ENCODE peak calls at places on chromosomes 11 and 22, in four cellular contexts. One of them, this sample, is unnamed.

GRCh38 chr22:20741634-20742581 is 32.0 kb upstream of the SERPIND1 start:
- DNase-seq in K562: peak
- DNase-seq in HepG2: peak
- DNase-seq in GM12878: no peak
- DNase-seq in this sample: peak

GRCh38 chr11:34154059-34154875 is 48.8 kb downstream of the NAT10 start:
- DNase-seq in K562: no peak
- DNase-seq in HepG2: no peak
- DNase-seq in GM12878: peak
- DNase-seq in this sample: no peak

GRCh38 chr11:28104425-28104824 is 3.5 kb downstream of the KIF18A start:
- DNase-seq in K562: no peak
- DNase-seq in HepG2: no peak
- DNase-seq in GM12878: no peak
- DNase-seq in this sample: no peak

GRCh38 chr22:22565991-22566390 is 6.9 kb upstream of the PRAME start:
- DNase-seq in K562: no peak
- DNase-seq in HepG2: no peak
- DNase-seq in GM12878: no peak
- DNase-seq in this sample: no peak

GRCh38 chr22:35046744-35047462 is 19.1 kb upstream of the ISX start:
- DNase-seq in K562: no peak
- DNase-seq in HepG2: no peak
- DNase-seq in GM12878: no peak
- DNase-seq in this sample: no peak

GRCh38 chr11:29629281-29629680 is 387.5 kb downstream of the KCNA4 start:
- DNase-seq in K562: no peak
- DNase-seq in HepG2: no peak
- DNase-seq in GM12878: no peak
- DNase-seq in this sample: no peak

GRCh38 chr22:17980013-17980510 is 44.3 kb downstream of the MICAL3 start:
- DNase-seq in K562: no peak
- DNase-seq in HepG2: no peak
- DNase-seq in GM12878: no peak
- DNase-seq in this sample: no peak

GRCh38 chr22:23184764-23185113 is 4.4 kb downstream of the BCR start:
- DNase-seq in K562: no peak
- DNase-seq in HepG2: no peak
- DNase-seq in GM12878: no peak
- DNase-seq in this sample: no peak

GRCh38 chr22:45917146-45917545 is 59.8 kb downstream of the WNT7B start:
- DNase-seq in K562: no peak
- DNase-seq in HepG2: no peak
- DNase-seq in GM12878: no peak
- DNase-seq in this sample: no peak

GRCh38 chr11:6440906-6441358 is at the start of gene HPX:
- DNase-seq in K562: no peak
- DNase-seq in HepG2: peak
- DNase-seq in GM12878: no peak
- DNase-seq in this sample: no peak

GRCh38 chr11:9774591-9775392 is 110.9 kb downstream of the SWAP70 start:
- DNase-seq in K562: no peak
- DNase-seq in HepG2: no peak
- DNase-seq in GM12878: no peak
- DNase-seq in this sample: no peak

GRCh38 chr11:5420993-5421392 is 918 bp upstream of the OR51Q1 start:
- DNase-seq in K562: no peak
- DNase-seq in HepG2: no peak
- DNase-seq in GM12878: no peak
- DNase-seq in this sample: no peak

GRCh38 chr11:69662021-69662698 is 13.0 kb downstream of the LTO1 start:
- DNase-seq in K562: no peak
- DNase-seq in HepG2: no peak
- DNase-seq in GM12878: no peak
- DNase-seq in this sample: peak

GRCh38 chr22:47171441-47172221 is 409.2 kb downstream of the TBC1D22A start:
- DNase-seq in K562: no peak
- DNase-seq in HepG2: no peak
- DNase-seq in GM12878: no peak
- DNase-seq in this sample: no peak

GRCh38 chr22:26394787-26395186 is 34.3 kb upstream of the ASPHD2 start:
- DNase-seq in K562: no peak
- DNase-seq in HepG2: no peak
- DNase-seq in GM12878: no peak
- DNase-seq in this sample: no peak

GRCh38 chr11:45145421-45146071 is 893 bp upstream of the PRDM11 start:
- DNase-seq in K562: peak
- DNase-seq in HepG2: no peak
- DNase-seq in GM12878: no peak
- DNase-seq in this sample: no peak

GRCh38 chr11:95494856-95495255 is 263.9 kb upstream of the SESN3 start:
- DNase-seq in K562: no peak
- DNase-seq in HepG2: no peak
- DNase-seq in GM12878: no peak
- DNase-seq in this sample: no peak

GRCh38 chr11:1870721-1871466 is 18.0 kb downstream of the LSP1 start:
- DNase-seq in K562: no peak
- DNase-seq in HepG2: no peak
- DNase-seq in GM12878: no peak
- DNase-seq in this sample: no peak

GRCh38 chr11:19349340-19350025 is 108.7 kb upstream of the E2F8 start:
- DNase-seq in K562: no peak
- DNase-seq in HepG2: no peak
- DNase-seq in GM12878: no peak
- DNase-seq in this sample: no peak

GRCh38 chr11:76602431-76602861 is 68.1 kb downstream of the LRRC32 start:
- DNase-seq in K562: no peak
- DNase-seq in HepG2: no peak
- DNase-seq in GM12878: no peak
- DNase-seq in this sample: peak

GRCh38 chr11:112163875-112164521 is at the start of gene IL18:
- DNase-seq in K562: peak
- DNase-seq in HepG2: no peak
- DNase-seq in GM12878: no peak
- DNase-seq in this sample: no peak

GRCh38 chr11:11482726-11483125 is 129.7 kb upstream of the CSNK2A3 start:
- DNase-seq in K562: no peak
- DNase-seq in HepG2: no peak
- DNase-seq in GM12878: no peak
- DNase-seq in this sample: no peak

GRCh38 chr22:35191412-35191811 is 65.9 kb upstream of the HMGXB4 start:
- DNase-seq in K562: no peak
- DNase-seq in HepG2: peak
- DNase-seq in GM12878: no peak
- DNase-seq in this sample: no peak

GRCh38 chr11:27212248-27212780 is 150.7 kb downstream of the CCDC34 start:
- DNase-seq in K562: no peak
- DNase-seq in HepG2: no peak
- DNase-seq in GM12878: no peak
- DNase-seq in this sample: no peak

DNA sequence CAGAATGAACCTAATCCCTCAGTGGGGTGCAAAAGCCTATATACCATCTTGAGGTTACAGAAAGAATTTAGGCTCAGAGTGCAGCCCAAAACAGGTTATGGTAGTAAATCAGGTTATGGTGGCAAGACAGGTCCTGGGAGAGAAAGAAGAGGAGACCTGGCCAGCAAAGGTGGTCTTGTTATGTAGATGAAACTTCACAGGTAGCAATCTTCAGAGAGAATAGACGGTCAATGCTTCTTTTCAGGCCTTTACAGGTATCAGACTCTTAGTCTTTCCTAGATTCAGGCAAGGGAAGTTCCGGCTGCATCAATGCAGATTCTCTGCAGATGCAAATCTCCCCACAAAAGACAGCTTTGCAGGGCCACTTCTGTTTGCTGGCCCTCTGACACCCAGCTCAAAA is 45.8 kb upstream of the SORL1 start:
- DNase-seq in K562: no peak
- DNase-seq in HepG2: no peak
- DNase-seq in GM12878: no peak
- DNase-seq in this sample: no peak
- TF ChIP-seq FOXM1 in K562: no peak
- TF ChIP-seq FOXM1 in HepG2: no peak
- TF ChIP-seq FOXM1 in GM12878: no peak
- TF ChIP-seq FOXM1 in this sample: no peak

GRCh38 chr11:128625316-128625715 is 38.0 kb upstream of the ETS1 start:
- DNase-seq in K562: no peak
- DNase-seq in HepG2: no peak
- DNase-seq in GM12878: no peak
- DNase-seq in this sample: no peak
- H3K27ac ChIP-seq in K562: no peak
- H3K27ac ChIP-seq in HepG2: no peak
- H3K27ac ChIP-seq in GM12878: peak
- H3K27ac ChIP-seq in this sample: no peak

GRCh38 chr11:20399498-20399897 is 12.0 kb downstream of the PRMT3 start:
- DNase-seq in K562: no peak
- DNase-seq in HepG2: no peak
- DNase-seq in GM12878: no peak
- DNase-seq in this sample: no peak

GRCh38 chr11:20403059-20403458 is 15.5 kb downstream of the PRMT3 start:
- DNase-seq in K562: no peak
- DNase-seq in HepG2: no peak
- DNase-seq in GM12878: no peak
- DNase-seq in this sample: no peak

GRCh38 chr11:20397281-20397680 is 9.8 kb downstream of the PRMT3 start:
- DNase-seq in K562: peak
- DNase-seq in HepG2: peak
- DNase-seq in GM12878: no peak
- DNase-seq in this sample: peak
- TF ChIP-seq FOXM1 in K562: no peak
- TF ChIP-seq FOXM1 in HepG2: no peak
- TF ChIP-seq FOXM1 in GM12878: no peak
- TF ChIP-seq FOXM1 in this sample: no peak

DNA sequence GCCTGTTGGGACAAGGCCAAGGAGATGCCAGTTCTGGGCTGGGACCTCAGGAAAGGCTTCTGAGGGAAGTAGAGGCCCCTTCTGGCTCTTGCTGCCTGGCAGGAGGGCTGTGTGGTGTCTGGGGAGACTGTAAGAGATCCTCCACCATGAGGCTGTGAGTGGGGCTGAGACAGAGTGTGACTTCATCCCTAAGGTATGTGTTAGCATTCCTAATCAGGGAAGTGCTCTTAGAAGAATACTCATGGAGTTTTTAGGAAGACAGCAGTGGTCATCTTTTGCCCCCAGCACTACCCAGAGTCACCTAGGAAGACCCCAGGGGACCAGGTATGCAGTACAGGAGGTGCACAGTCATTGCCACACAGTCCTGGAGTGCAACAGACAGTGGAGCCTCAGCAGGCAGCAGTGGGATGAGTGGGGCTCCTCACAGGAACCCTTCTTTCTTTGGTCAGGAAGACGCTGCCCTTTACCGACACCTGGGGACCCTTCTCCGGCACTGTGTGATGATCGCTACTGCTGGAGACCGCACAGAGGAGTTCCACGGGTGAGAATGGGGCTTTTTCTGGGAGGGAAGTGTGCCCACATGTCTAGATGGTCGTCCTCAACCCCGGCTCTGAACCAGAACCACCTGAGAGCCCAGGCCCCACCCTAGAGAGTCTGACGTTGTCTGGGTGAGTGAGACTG is 2.8 kb downstream of the RIC8A start:
- DNase-seq in K562: no peak
- DNase-seq in HepG2: no peak
- DNase-seq in GM12878: no peak
- DNase-seq in this sample: no peak
- H3K27ac ChIP-seq in K562: peak
- H3K27ac ChIP-seq in HepG2: peak
- H3K27ac ChIP-seq in GM12878: no peak
- H3K27ac ChIP-seq in this sample: no peak

GRCh38 chr11:61349916-61350315 is 11.8 kb downstream of the CYB561A3 start:
- DNase-seq in K562: no peak
- DNase-seq in HepG2: no peak
- DNase-seq in GM12878: no peak
- DNase-seq in this sample: no peak

GRCh38 chr11:61352038-61352437 is 9.6 kb downstream of the CYB561A3 start:
- DNase-seq in K562: no peak
- DNase-seq in HepG2: no peak
- DNase-seq in GM12878: no peak
- DNase-seq in this sample: no peak

GRCh38 chr11:61349189-61349751 is 12.4 kb downstream of the CYB561A3 start:
- DNase-seq in K562: no peak
- DNase-seq in HepG2: no peak
- DNase-seq in GM12878: no peak
- DNase-seq in this sample: no peak

GRCh38 chr11:61350336-61350735 is 11.3 kb downstream of the CYB561A3 start:
- DNase-seq in K562: no peak
- DNase-seq in HepG2: no peak
- DNase-seq in GM12878: no peak
- DNase-seq in this sample: no peak

GRCh38 chr11:61350803-61351202 is 10.9 kb downstream of the CYB561A3 start:
- DNase-seq in K562: no peak
- DNase-seq in HepG2: no peak
- DNase-seq in GM12878: no peak
- DNase-seq in this sample: no peak
- TF ChIP-seq FOXM1 in K562: no peak
- TF ChIP-seq FOXM1 in HepG2: no peak
- TF ChIP-seq FOXM1 in GM12878: no peak
- TF ChIP-seq FOXM1 in this sample: no peak

DNA sequence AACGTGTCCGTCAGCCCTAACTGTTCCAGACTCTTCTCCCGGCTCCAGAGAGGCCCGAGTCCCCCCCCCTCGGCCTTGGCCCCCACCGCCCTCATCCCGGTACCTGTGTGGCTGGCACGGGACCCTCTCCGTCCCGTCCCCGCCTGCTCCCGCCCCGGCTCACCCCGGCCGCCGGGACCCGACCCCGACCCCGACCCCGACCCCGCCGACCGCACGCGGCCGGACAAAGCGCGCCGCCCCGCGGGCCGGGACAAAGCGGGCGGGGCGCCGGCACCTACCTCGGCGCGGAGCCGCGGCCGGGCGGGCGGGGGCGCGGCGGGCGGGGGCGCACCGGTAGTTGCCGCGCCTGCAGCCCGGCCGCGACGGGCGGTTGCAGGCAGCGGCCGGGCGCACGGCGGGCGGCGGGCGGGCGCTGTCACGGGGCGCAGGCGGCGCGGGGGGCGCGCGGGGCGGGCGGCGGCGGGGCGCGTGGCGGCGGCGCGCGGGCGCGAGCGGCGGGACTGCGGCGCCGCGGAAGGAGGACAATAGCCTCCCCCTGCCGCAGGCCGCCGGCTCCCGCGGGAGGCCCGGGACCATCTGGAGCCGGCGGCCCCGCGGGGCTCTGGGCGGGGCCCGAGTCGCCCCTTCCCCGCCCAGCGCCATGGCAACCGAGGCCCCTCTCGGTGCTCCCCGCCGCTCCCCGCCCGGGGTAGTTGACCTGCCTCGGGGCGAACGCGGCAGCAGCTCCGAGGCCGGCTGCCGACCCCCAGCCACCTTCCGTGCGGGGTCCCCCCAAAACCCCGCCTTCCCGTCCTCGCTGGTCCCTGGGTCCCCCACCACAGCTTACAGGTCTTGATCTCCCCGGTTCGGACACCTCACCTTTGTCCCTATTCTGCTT is 895 bp downstream of the SPTBN2 start:
- DNase-seq in K562: peak
- DNase-seq in HepG2: no peak
- DNase-seq in GM12878: no peak
- DNase-seq in this sample: peak
- H3K27ac ChIP-seq in K562: peak
- H3K27ac ChIP-seq in HepG2: no peak
- H3K27ac ChIP-seq in GM12878: no peak
- H3K27ac ChIP-seq in this sample: peak